ENCODE peak calls at places on chromosomes 2 and 18, in four cellular contexts. One of them, this sample, is unnamed.

GRCh38 chr2:1907849-1908533 is 163.7 kb upstream of the PXDN start:
- DNase-seq in effector memory CD4-positive, alpha-beta T cell: no peak
- DNase-seq in H9: no peak
- DNase-seq in heart right ventricle: no peak
- DNase-seq in this sample: no peak

GRCh38 chr18:13615432-13615861 is 110.9 kb downstream of the FAM210A start:
- DNase-seq in effector memory CD4-positive, alpha-beta T cell: no peak
- DNase-seq in H9: no peak
- DNase-seq in heart right ventricle: no peak
- DNase-seq in this sample: no peak

GRCh38 chr18:9913526-9914333 is at the start of gene VAPA:
- DNase-seq in effector memory CD4-positive, alpha-beta T cell: peak; percentile 89
- DNase-seq in H9: peak; percentile 95
- DNase-seq in heart right ventricle: peak; percentile 93
- DNase-seq in this sample: peak; percentile 98

GRCh38 chr2:119367472-119368099 is 809 bp downstream of the DBI start:
- DNase-seq in effector memory CD4-positive, alpha-beta T cell: peak; percentile 5
- DNase-seq in H9: peak; percentile 75
- DNase-seq in heart right ventricle: peak; percentile 73
- DNase-seq in this sample: peak; percentile 50

GRCh38 chr2:43224131-43224570 is 2.3 kb downstream of the ZFP36L2 start:
- DNase-seq in effector memory CD4-positive, alpha-beta T cell: peak; percentile 51
- DNase-seq in H9: peak; percentile 78
- DNase-seq in heart right ventricle: peak; percentile 76
- DNase-seq in this sample: peak; percentile 80

GRCh38 chr2:2950403-2950952 is 427.1 kb downstream of the EIPR1 start:
- DNase-seq in effector memory CD4-positive, alpha-beta T cell: no peak
- DNase-seq in H9: no peak
- DNase-seq in heart right ventricle: no peak
- DNase-seq in this sample: no peak

GRCh38 chr2:136006658-136007057 is 21.2 kb upstream of the DARS1 start:
- DNase-seq in effector memory CD4-positive, alpha-beta T cell: no peak
- DNase-seq in H9: no peak
- DNase-seq in heart right ventricle: no peak
- DNase-seq in this sample: no peak

GRCh38 chr2:121944072-121944829 is 188.8 kb downstream of the TSN start:
- DNase-seq in effector memory CD4-positive, alpha-beta T cell: no peak
- DNase-seq in H9: no peak
- DNase-seq in heart right ventricle: no peak
- DNase-seq in this sample: no peak

GRCh38 chr2:210157546-210157945 is 13.7 kb downstream of the KANSL1L start:
- DNase-seq in effector memory CD4-positive, alpha-beta T cell: no peak
- DNase-seq in H9: no peak
- DNase-seq in heart right ventricle: no peak
- DNase-seq in this sample: no peak

GRCh38 chr2:9971890-9972289 is 20.4 kb downstream of the GRHL1 start:
- DNase-seq in effector memory CD4-positive, alpha-beta T cell: no peak
- DNase-seq in H9: no peak
- DNase-seq in heart right ventricle: no peak
- DNase-seq in this sample: no peak
- H3K4me1 ChIP-seq in effector memory CD4-positive, alpha-beta T cell: no peaks in the 10 kb centered on the region
- H3K4me1 ChIP-seq in H9: no peaks in the 10 kb centered on the region
- H3K4me1 ChIP-seq in heart right ventricle: peaks cover 19% of the 10 kb centered on the region
- H3K4me1 ChIP-seq in this sample: no peaks in the 10 kb centered on the region

GRCh38 chr2:8983571-8983970 is 19.9 kb downstream of the MBOAT2 start:
- DNase-seq in effector memory CD4-positive, alpha-beta T cell: no peak
- DNase-seq in H9: no peak
- DNase-seq in heart right ventricle: no peak
- DNase-seq in this sample: no peak
- H3K4me1 ChIP-seq in effector memory CD4-positive, alpha-beta T cell: no peaks in the 10 kb centered on the region
- H3K4me1 ChIP-seq in H9: no peaks in the 10 kb centered on the region
- H3K4me1 ChIP-seq in heart right ventricle: peaks cover 7% of the 10 kb centered on the region
- H3K4me1 ChIP-seq in this sample: no peaks in the 10 kb centered on the region

GRCh38 chr18:8629602-8630001 is 20.4 kb downstream of the RAB12 start:
- DNase-seq in effector memory CD4-positive, alpha-beta T cell: no peak
- DNase-seq in H9: no peak
- DNase-seq in heart right ventricle: no peak
- DNase-seq in this sample: no peak
- H3K4me1 ChIP-seq in effector memory CD4-positive, alpha-beta T cell: no peaks in the 10 kb centered on the region
- H3K4me1 ChIP-seq in H9: peaks cover 14% of the 10 kb centered on the region
- H3K4me1 ChIP-seq in heart right ventricle: peaks cover 21% of the 10 kb centered on the region
- H3K4me1 ChIP-seq in this sample: no peaks in the 10 kb centered on the region

DNA sequence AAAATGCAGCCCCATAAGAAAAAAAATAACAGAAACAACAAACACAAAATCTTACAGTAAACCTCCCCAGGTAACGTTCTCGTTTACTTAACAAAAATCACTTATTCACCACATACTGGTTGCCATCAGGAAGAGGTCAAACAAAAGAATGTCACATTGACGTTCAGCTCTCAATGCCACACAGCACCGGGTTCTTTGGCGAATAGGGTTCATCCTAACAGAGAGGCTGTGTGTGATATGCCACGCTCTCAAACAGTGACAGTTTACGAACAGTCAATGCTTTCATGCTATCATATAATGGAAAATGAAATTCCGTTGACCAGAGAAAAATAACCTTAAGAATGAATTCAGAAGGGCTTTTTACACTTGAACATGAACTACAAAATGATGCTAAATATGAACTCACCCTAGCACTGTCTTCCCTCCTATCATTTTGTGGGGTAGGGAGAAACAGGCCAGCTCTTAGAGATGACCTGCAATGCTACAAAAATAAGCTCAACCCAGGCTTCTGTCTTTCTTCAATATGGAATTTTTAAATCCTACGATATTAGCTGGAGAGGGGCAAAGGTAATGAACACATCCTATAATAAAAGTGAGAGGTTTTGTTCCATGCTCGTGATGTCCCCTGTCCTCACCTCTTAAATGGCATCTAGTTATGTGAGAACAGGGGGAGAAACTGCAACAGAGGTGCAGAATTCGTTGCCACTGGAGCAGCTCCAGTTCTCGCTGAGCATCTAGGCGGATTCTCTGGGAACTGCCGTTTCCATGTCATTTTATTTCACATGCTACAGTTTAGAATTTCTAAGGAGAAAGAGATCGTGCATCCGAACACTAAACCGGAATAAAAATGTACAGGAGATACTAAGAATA is 1.8 kb downstream of the TMEM163 start:
- DNase-seq in effector memory CD4-positive, alpha-beta T cell: no peak
- DNase-seq in H9: no peak
- DNase-seq in heart right ventricle: no peak
- DNase-seq in this sample: no peak
- H3K4me1 ChIP-seq in effector memory CD4-positive, alpha-beta T cell: peaks cover 9% of the 10 kb centered on the region
- H3K4me1 ChIP-seq in H9: peaks cover 2% of the 10 kb centered on the region
- H3K4me1 ChIP-seq in heart right ventricle: peaks cover 5% of the 10 kb centered on the region
- H3K4me1 ChIP-seq in this sample: peaks cover 11% of the 10 kb centered on the region

GRCh38 chr2:64748561-64748960 is 94.8 kb upstream of the SERTAD2 start:
- DNase-seq in effector memory CD4-positive, alpha-beta T cell: no peak
- DNase-seq in H9: no peak
- DNase-seq in heart right ventricle: no peak
- DNase-seq in this sample: no peak
- H3K4me1 ChIP-seq in effector memory CD4-positive, alpha-beta T cell: peaks cover 11% of the 10 kb centered on the region
- H3K4me1 ChIP-seq in H9: no peaks in the 10 kb centered on the region
- H3K4me1 ChIP-seq in heart right ventricle: peaks cover 3% of the 10 kb centered on the region
- H3K4me1 ChIP-seq in this sample: peaks cover 18% of the 10 kb centered on the region

DNA sequence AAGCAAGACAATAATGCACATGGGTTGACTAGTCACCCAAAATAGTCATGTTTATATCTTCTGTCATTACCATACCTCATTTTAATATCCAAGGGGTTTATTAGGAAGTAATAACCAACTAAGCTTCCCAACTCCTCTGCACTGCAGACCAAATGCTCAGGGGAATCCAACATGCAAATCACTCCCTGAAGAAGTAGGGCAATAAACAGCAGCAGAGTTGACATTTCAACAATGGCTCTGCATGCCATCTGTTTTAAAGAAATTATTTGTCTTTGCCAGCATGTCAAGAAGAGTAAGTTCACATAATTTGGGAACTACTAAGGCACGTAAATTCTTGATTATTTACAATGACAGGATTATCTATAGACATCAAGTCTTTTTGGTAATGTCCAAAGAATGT is 84.4 kb upstream of the LYPD1 start:
- DNase-seq in effector memory CD4-positive, alpha-beta T cell: no peak
- DNase-seq in H9: no peak
- DNase-seq in heart right ventricle: no peak
- DNase-seq in this sample: no peak
- H3K4me1 ChIP-seq in effector memory CD4-positive, alpha-beta T cell: no peaks in the 10 kb centered on the region
- H3K4me1 ChIP-seq in H9: no peaks in the 10 kb centered on the region
- H3K4me1 ChIP-seq in heart right ventricle: no peaks in the 10 kb centered on the region
- H3K4me1 ChIP-seq in this sample: no peaks in the 10 kb centered on the region

GRCh38 chr2:55164534-55165104 is 67.5 kb downstream of the CLHC1 start:
- DNase-seq in effector memory CD4-positive, alpha-beta T cell: no peak
- DNase-seq in H9: no peak
- DNase-seq in heart right ventricle: no peak
- DNase-seq in this sample: no peak

GRCh38 chr2:55162284-55163006 is 69.6 kb downstream of the CLHC1 start:
- DNase-seq in effector memory CD4-positive, alpha-beta T cell: no peak
- DNase-seq in H9: peak; percentile 57
- DNase-seq in heart right ventricle: no peak
- DNase-seq in this sample: no peak

GRCh38 chr2:55165567-55165966 is 66.5 kb downstream of the CLHC1 start:
- DNase-seq in effector memory CD4-positive, alpha-beta T cell: no peak
- DNase-seq in H9: no peak
- DNase-seq in heart right ventricle: no peak
- DNase-seq in this sample: no peak

GRCh38 chr2:55163258-55163657 is 68.8 kb downstream of the CLHC1 start:
- DNase-seq in effector memory CD4-positive, alpha-beta T cell: no peak
- DNase-seq in H9: no peak
- DNase-seq in heart right ventricle: no peak
- DNase-seq in this sample: no peak

DNA sequence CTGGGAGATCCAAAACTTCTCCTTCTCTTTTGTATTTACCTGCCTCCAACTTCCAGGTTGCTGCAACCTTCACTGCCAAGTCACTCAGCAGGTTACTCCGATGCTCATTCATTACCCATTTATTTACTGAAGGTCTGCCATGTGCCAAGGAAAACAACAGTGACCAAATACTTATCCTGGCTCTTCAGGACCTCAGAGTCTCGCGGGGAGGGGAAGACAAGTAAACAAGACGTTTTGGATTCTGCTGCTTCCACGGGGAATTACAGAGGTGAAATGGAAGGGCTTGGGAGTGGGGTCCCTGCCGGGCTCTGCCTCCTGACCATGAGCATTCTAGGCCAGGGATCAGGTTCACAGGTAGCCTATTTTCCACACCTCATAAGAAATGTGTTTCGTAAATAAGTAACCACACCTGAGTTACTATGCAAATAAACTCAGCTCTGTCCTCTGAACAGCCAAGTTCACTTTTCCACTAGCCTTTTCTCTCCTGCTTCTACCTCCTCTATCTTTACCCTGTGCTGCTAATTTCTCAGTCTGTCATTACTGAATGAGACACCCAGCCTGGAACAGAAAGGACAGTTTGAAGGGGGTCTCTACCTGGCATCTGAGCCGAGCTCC is 68.1 kb downstream of the CLHC1 start:
- DNase-seq in effector memory CD4-positive, alpha-beta T cell: no peak
- DNase-seq in H9: no peak
- DNase-seq in heart right ventricle: no peak
- DNase-seq in this sample: no peak
- H3K4me1 ChIP-seq in effector memory CD4-positive, alpha-beta T cell: no peaks in the 10 kb centered on the region
- H3K4me1 ChIP-seq in H9: peaks cover 11% of the 10 kb centered on the region
- H3K4me1 ChIP-seq in heart right ventricle: peaks cover 18% of the 10 kb centered on the region
- H3K4me1 ChIP-seq in this sample: no peaks in the 10 kb centered on the region